ENCODE peak calls at places on chromosomes 1 and 21, in five cellular contexts. U is breast epithelium, A is endothelial cell of umbilical vein, C is K562, O is spleen. V is an unnamed sample.

GRCh38 chr1:38044224-38045215 is 2.1 kb downstream of the POU3F1 start:
- DNase-seq in U (no peak), C (no peak), A (no peak), O (no peak), V (no peak)

GRCh38 chr1:5975133-5975880 is 16.9 kb downstream of the NPHP4 start:
- DNase-seq in O (peak), U (no peak), A (peak), C (peak), V (no peak)

GRCh38 chr1:168419746-168420145 is 124.1 kb downstream of the XCL2 start:
- DNase-seq in A (no peak), O (no peak), C (no peak), U (no peak), V (no peak)

GRCh38 chr1:229887043-229887822 is 179.8 kb upstream of the GALNT2 start:
- DNase-seq in U (no peak), A (no peak), O (no peak), C (no peak), V (peak)

GRCh38 chr1:207064546-207064945 is 11.5 kb downstream of the PFKFB2 start:
- DNase-seq in O (no peak), U (no peak), C (no peak), A (no peak), V (no peak)

GRCh38 chr1:150233359-150234308 is 2.3 kb downstream of the ANP32E start:
- DNase-seq in A (peak), U (no peak), O (no peak), C (peak), V (no peak)

GRCh38 chr1:192133350-192133950 is 24.8 kb upstream of the RGS18 start:
- DNase-seq in O (no peak), U (no peak), C (no peak), A (peak), V (no peak)

GRCh38 chr1:202343652-202344349 is 2.1 kb upstream of the UBE2T start:
- DNase-seq in C (peak), O (no peak), A (peak), U (no peak), V (no peak)

GRCh38 chr1:15104768-15105167 is 48.8 kb upstream of the TMEM51 start:
- DNase-seq in U (no peak), C (no peak), O (no peak), A (no peak), V (no peak)

GRCh38 chr1:158998781-158999161 is 10.9 kb upstream of the IFI16 start:
- DNase-seq in U (no peak), A (peak), C (peak), O (peak), V (no peak)

GRCh38 chr1:3872546-3872945 is 15.3 kb downstream of the DFFB start:
- DNase-seq in U (no peak), A (no peak), C (no peak), O (peak), V (no peak)

GRCh38 chr1:91863498-91863897 is 22.5 kb downstream of the TGFBR3 start:
- DNase-seq in O (no peak), A (no peak), U (no peak), C (no peak), V (no peak)

GRCh38 chr1:18948048-18948912 is 8.2 kb downstream of the IFFO2 start:
- DNase-seq in O (peak), C (no peak), A (no peak), U (no peak), V (no peak)

GRCh38 chr1:107467286-107467685 is 326.4 kb downstream of the NTNG1 start:
- DNase-seq in O (no peak), U (no peak), A (no peak), C (no peak), V (no peak)

GRCh38 chr1:63326473-63327380 is 4.4 kb downstream of the FOXD3 start:
- DNase-seq in C (no peak), A (peak), U (no peak), O (no peak), V (no peak)

GRCh38 chr1:119799599-119800177 is 11.6 kb downstream of the REG4 start:
- DNase-seq in O (no peak), A (no peak), U (no peak), C (no peak), V (no peak)

GRCh38 chr1:43522776-43523480 is 7.8 kb upstream of the PTPRF start:
- DNase-seq in U (peak), A (no peak), O (no peak), C (peak), V (no peak)

GRCh38 chr1:96845464-96845863 is 123.9 kb downstream of the PTBP2 start:
- DNase-seq in O (peak), U (no peak), C (peak), A (peak), V (no peak)

GRCh38 chr1:91680556-91680955 is 179.9 kb downstream of the CDC7 start:
- DNase-seq in A (no peak), U (no peak), O (no peak), C (no peak), V (no peak)

GRCh38 chr1:20447794-20448193 is 38.2 kb downstream of the CAMK2N1 start:
- DNase-seq in C (no peak), A (no peak), U (peak), O (no peak), V (no peak)

GRCh38 chr1:21586926-21587601 is 77.8 kb downstream of the ALPL start:
- DNase-seq in O (no peak), C (peak), U (no peak), A (peak), V (no peak)

GRCh38 chr1:234433563-234434285 is 45.3 kb downstream of the TARBP1 start:
- DNase-seq in U (no peak), C (peak), A (peak), O (no peak), V (no peak)

GRCh38 chr1:117656202-117656641 is 50.4 kb downstream of the TENT5C start:
- DNase-seq in C (peak), A (no peak), U (no peak), O (peak), V (no peak)

GRCh38 chr1:242225770-242226573 is 227.1 kb upstream of the MAP1LC3C start:
- DNase-seq in O (no peak), C (no peak), A (no peak), U (no peak), V (no peak)

GRCh38 chr1:85065550-85065949 is 17.2 kb upstream of the MCOLN3 start:
- DNase-seq in C (no peak), O (no peak), A (no peak), U (no peak), V (no peak)

GRCh38 chr1:206121269-206121668 is 4.1 kb upstream of the AVPR1B start:
- DNase-seq in C (no peak), U (no peak), A (no peak), O (no peak), V (no peak)

GRCh38 chr1:243849089-243850012 is 692 bp downstream of the AKT3 start:
- DNase-seq in O (peak), C (peak), A (peak), U (no peak), V (no peak)

GRCh38 chr1:119702384-119702783 is 9.3 kb upstream of the PHGDH start:
- DNase-seq in A (no peak), O (no peak), C (no peak), U (no peak), V (no peak)

GRCh38 chr1:234611153-234611798 is 1.3 kb upstream of the IRF2BP2 start:
- DNase-seq in U (no peak), A (peak), O (no peak), C (peak), V (no peak)

GRCh38 chr1:6350416-6351088 is 43.0 kb downstream of the ACOT7 start:
- DNase-seq in O (no peak), U (peak), A (no peak), C (no peak), V (no peak)

GRCh38 chr21:29215709-29216108 is 83.0 kb upstream of the BACH1 start:
- DNase-seq in O (no peak), U (no peak), A (no peak), C (no peak), V (no peak)
- TF ChIP-seq POLR2AphosphoS5 in O (no peak), U (no peak), A (no peak), C (no peak), V (no peak)

DNA sequence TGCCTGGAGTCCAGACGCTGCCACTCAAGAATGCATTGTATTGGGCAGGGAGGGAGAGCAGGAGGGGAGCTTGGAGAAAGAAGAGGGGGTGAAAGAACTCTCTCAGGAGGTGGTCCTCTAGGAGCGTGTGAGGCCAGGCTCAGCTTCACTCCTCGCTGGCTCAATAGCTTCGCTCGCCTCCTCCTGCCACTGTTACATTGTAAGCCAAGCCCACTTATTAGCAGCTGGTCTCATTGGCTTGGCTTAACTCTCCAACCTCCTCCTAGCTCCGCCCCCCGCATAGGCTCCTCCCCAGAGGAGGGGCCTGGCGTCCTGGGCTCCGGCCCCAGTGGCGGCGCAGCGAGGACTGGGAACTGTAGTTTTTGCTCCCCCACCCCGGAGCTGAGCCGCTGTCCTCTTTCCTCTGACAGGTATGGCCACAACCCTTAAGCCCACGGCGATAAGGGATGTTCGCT is at the start of gene KCNN3:
- DNase-seq in O (peak), U (peak), C (peak), A (peak), V (peak)
- TF ChIP-seq POLR2A in O (no peak), U (no peak), C (no peak), A (no peak), V (peak)

GRCh38 chr1:25695991-25696330 is 79.4 kb downstream of the MAN1C1 start:
- DNase-seq in C (no peak), U (no peak), A (peak), O (no peak), V (peak)

GRCh38 chr1:25697426-25698220 is 81.0 kb downstream of the MAN1C1 start:
- DNase-seq in U (no peak), O (no peak), A (no peak), C (no peak), V (no peak)

GRCh38 chr1:25694167-25694566 is 77.6 kb downstream of the MAN1C1 start:
- DNase-seq in C (no peak), O (no peak), A (no peak), U (no peak), V (peak)

GRCh38 chr1:25694591-25695007 is 78.0 kb downstream of the MAN1C1 start:
- DNase-seq in C (no peak), O (no peak), U (no peak), A (no peak), V (no peak)

GRCh38 chr1:25695066-25695990 is 78.7 kb downstream of the MAN1C1 start:
- DNase-seq in O (no peak), C (peak), A (peak), U (no peak), V (no peak)
- TF ChIP-seq CTCF in O (no peak), C (peak), A (no peak), U (no peak), V (no peak)

GRCh38 chr1:201025571-201026002 is 2.1 kb upstream of the KIF21B start:
- DNase-seq in A (peak), U (no peak), C (peak), O (no peak), V (no peak)

GRCh38 chr1:201026234-201026633 is 2.7 kb upstream of the KIF21B start:
- DNase-seq in U (no peak), A (no peak), O (no peak), C (peak), V (no peak)

GRCh38 chr1:201026746-201027145 is 3.2 kb upstream of the KIF21B start:
- DNase-seq in C (no peak), U (no peak), A (no peak), O (no peak), V (no peak)

GRCh38 chr1:201032408-201032807 is 8.9 kb upstream of the KIF21B start:
- DNase-seq in C (no peak), A (no peak), U (no peak), O (no peak), V (no peak)

DNA sequence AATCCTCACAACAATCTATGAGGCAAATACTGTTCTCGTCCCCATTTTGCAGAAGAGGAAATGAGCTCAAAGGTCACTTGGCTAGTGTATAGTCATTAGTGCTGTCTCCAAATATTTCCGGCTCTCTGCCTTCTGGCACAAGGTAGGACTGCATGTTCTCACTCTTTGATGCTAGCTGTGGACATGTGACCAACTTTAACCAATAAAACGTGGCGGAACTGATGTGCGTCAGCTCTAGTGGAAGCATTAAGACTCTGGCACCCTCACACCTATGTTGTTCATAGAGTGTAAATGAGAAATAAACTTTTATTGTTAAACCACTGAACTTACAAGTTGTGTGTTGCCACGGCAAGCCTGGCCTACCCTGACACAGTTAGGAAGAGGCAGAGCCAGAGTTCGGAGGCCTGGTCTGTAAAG is 5.0 kb upstream of the KIF21B start:
- DNase-seq in A (peak), C (no peak), O (no peak), U (no peak), V (no peak)
- TF ChIP-seq POLR2AphosphoS5 in A (peak), C (no peak), O (no peak), U (no peak), V (no peak)

DNA sequence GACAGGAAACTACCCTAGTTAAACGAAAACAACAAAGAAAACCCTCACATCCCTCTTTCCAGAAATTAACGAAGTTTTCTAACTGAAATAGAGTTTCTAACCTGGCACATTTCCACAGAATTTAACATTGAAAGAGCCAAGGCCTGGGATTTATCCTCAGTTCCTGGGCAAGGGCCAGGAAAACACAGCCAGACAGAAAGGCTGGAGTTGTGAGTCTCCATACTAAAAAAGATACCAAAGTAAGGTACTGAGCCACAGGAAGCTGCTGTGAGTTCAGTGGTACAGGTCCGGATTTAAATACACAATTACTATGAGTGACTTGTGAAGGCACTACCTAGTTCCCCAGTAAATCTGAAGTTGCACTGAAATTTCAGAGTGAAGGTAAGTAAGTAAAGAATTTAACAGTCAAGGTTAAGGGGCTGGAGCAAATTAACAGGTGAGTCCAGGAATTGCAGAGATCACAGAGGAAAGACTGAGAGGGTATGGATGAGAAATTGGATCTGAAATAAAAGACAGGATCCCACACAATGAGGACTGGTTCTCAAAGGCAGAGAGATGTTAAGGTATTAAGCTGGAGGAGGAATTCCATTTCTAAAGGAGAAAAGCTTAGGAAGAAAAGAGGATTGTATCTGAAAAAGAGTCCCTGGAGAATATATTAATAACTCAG is 908 bp downstream of the LIX1L start:
- DNase-seq in O (no peak), C (no peak), U (no peak), A (peak), V (no peak)
- TF ChIP-seq POLR2A in O (no peak), C (no peak), U (no peak), A (no peak), V (no peak)

DNA sequence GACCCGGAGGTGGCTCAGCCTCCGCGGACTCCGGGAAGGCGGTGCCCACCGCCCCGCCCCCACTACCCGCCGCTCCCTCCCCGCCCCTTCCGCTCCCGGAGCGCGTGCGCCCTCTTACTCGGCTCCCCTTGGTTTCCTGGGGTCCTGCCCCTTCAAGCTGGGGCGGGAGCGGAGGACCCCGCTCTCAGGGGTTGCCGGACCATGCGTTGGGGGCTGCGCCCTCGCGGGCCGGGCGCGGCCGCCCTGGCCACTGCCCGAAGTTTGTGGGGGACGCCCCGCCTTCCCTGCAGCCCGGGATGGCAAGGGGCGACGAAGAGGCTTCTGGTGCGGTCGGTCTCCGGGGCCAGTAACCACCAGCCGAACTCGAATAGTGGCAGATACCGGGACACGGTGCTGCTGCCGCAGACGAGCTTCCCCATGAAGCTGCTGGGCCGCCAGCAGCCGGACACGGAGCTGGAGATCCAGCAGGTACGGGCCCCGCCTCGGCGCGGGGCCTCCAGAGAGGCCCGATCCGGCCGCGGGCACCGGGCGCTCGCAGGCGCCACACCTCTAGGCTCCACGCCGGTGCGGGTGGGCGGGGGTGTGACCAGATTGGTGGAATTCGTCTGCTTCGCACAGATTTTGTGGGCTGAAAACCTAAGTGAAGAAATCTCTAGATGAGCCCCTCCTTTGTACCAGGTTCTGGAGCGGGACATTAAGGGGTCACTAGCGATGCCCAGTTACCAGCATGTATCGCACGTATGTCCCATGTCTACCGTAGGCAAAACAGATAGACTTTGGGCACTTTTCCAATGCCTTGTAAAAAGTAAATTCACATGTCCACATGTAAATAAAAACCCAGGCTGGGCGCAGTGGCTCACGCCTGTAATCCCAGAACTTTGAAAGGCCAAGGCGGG is at the start of gene IARS2:
- DNase-seq in C (peak), A (peak), O (peak), U (peak), V (no peak)
- TF ChIP-seq CTCF in C (no peak), A (no peak), O (no peak), U (no peak), V (no peak)